ENCODE peak calls at places on chromosome 19, in six cellular contexts. J, U, G, X, Q and D are unnamed samples.

GRCh38 chr19:5542665-5543064 is 25.1 kb downstream of the TINCR start:
- DNase-seq in J (peak; percentile 33), Q (no peak), X (no peak), G (no peak), U (peak; percentile 72), D (no peak)

GRCh38 chr19:1266818-1267440 is 2.2 kb upstream of the CIRBP start:
- DNase-seq in X (peak; percentile 95), G (peak; percentile 82), U (peak; percentile 83), Q (peak; percentile 71), J (peak; percentile 52), D (no peak)

GRCh38 chr19:38880882-38881609 is 3.0 kb upstream of the RINL start:
- DNase-seq in Q (no peak), J (no peak), G (no peak), X (no peak), U (no peak), D (no peak)

GRCh38 chr19:58559275-58560006 is 1.0 kb upstream of the UBE2M start:
- DNase-seq in X (peak; percentile 97), U (peak; percentile 92), J (no peak), Q (peak; percentile 93), G (peak; percentile 74), D (peak; percentile 93)

GRCh38 chr19:37361994-37362393 is 8.9 kb upstream of the ZNF527 start:
- DNase-seq in G (no peak), J (no peak), X (no peak), U (no peak), Q (no peak), D (no peak)

GRCh38 chr19:38298841-38299680 is 5.0 kb upstream of the C19orf33 start:
- DNase-seq in G (no peak), Q (no peak), X (no peak), U (no peak), J (no peak), D (no peak)

GRCh38 chr19:40549007-40549708 is 27.5 kb upstream of the SHKBP1 start:
- DNase-seq in X (no peak), J (peak; percentile 55), U (peak; percentile 92), G (peak; percentile 82), Q (peak; percentile 59), D (peak; percentile 71)

GRCh38 chr19:38264486-38265212 is at the start of gene SPINT2:
- DNase-seq in U (no peak), Q (peak; percentile 87), J (peak; percentile 97), X (peak; percentile 83), G (peak; percentile 89), D (no peak)

GRCh38 chr19:34402074-34402600 is 2.1 kb upstream of the PDCD2L start:
- DNase-seq in U (no peak), J (no peak), G (no peak), Q (no peak), X (no peak), D (no peak)

GRCh38 chr19:35908010-35908441 is at the start of gene TYROBP:
- DNase-seq in U (no peak), X (peak; percentile 87), G (no peak), J (no peak), Q (no peak), D (peak; percentile 53)

GRCh38 chr19:2722541-2723344 is 1.6 kb upstream of the DIRAS1 start:
- DNase-seq in G (no peak), U (no peak), J (no peak), X (peak; percentile 94), Q (no peak), D (peak; percentile 69)

GRCh38 chr19:33905937-33906577 is 109.4 kb downstream of the KCTD15 start:
- DNase-seq in Q (no peak), J (no peak), G (peak; percentile 64), U (no peak), X (peak; percentile 90), D (no peak)

GRCh38 chr19:21092107-21092506 is 10.1 kb downstream of the ZNF714 start:
- DNase-seq in J (no peak), Q (no peak), U (no peak), X (no peak), G (no peak), D (no peak)

GRCh38 chr19:12722566-12723382 is 958 bp downstream of the TNPO2 start:
- DNase-seq in U (peak; percentile 94), Q (peak; percentile 100), J (peak; percentile 99), X (peak; percentile 98), G (peak; percentile 86), D (peak; percentile 98)

GRCh38 chr19:3979674-3980352 is 5.5 kb downstream of the EEF2 start:
- DNase-seq in U (no peak), G (no peak), J (no peak), Q (no peak), X (no peak), D (no peak)